ENCODE peak calls at places on chromosomes 6 and 20, in five cellular contexts. S is tibial nerve, Z is endodermal cell, T is mammary epithelial cell, U is A673. L is an unnamed sample. For H3K27me3, the result is how much of the 10 kb centered on the place peaks cover.

GRCh38 chr6:108250240-108250866 is 10.5 kb downstream of the SNX3 start:
- DNase-seq in Z (peak), U (peak), S (no peak), T (peak), L (peak)

GRCh38 chr6:143579703-143580102 is 68.2 kb upstream of the FUCA2 start:
- DNase-seq in T (peak), Z (no peak), S (no peak), U (no peak), L (no peak)

GRCh38 chr6:165679326-165679725 is 16.3 kb upstream of the PDE10A start:
- DNase-seq in S (no peak), T (no peak), Z (peak), U (no peak), L (peak)

GRCh38 chr6:27873101-27874030 is 38.8 kb downstream of the OR2B2 start:
- DNase-seq in S (peak), U (peak), Z (peak), T (peak), L (peak)

GRCh38 chr20:13277663-13278295 is 56.7 kb downstream of the ISM1 start:
- DNase-seq in Z (no peak), U (no peak), S (peak), T (no peak), L (no peak)

GRCh38 chr6:39855356-39855995 is 63.3 kb downstream of the DAAM2 start:
- DNase-seq in U (no peak), S (no peak), T (no peak), Z (no peak), L (no peak)

GRCh38 chr20:62702886-62703852 is 5.5 kb upstream of the NTSR1 start:
- DNase-seq in U (peak), T (peak), Z (no peak), S (no peak), L (no peak)

GRCh38 chr6:129686941-129687627 is 22.9 kb downstream of the ARHGAP18 start:
- DNase-seq in Z (no peak), U (no peak), S (no peak), T (peak), L (no peak)

GRCh38 chr6:100175814-100176275 is 181.8 kb upstream of the MCHR2 start:
- DNase-seq in S (peak), U (no peak), Z (no peak), T (peak), L (no peak)

GRCh38 chr6:134722996-134723871 is 226.7 kb downstream of the ALDH8A1 start:
- DNase-seq in Z (no peak), U (peak), T (no peak), S (no peak), L (no peak)

GRCh38 chr6:118810420-118811027 is 83.4 kb upstream of the ASF1A start:
- DNase-seq in U (no peak), T (no peak), S (no peak), Z (no peak), L (no peak)

GRCh38 chr6:14734052-14734415 is 511.8 kb upstream of the JARID2 start:
- DNase-seq in S (no peak), U (no peak), Z (no peak), T (no peak), L (no peak)

GRCh38 chr20:58538752-58539151 is 23.6 kb upstream of the APCDD1L start:
- DNase-seq in U (no peak), T (peak), Z (peak), S (no peak), L (no peak)

GRCh38 chr20:728022-728944 is 40.0 kb downstream of the SLC52A3 start:
- DNase-seq in U (peak), S (no peak), T (no peak), Z (peak), L (peak)

GRCh38 chr6:42845327-42845694 is 34.1 kb upstream of the RPL7L1 start:
- DNase-seq in U (no peak), T (no peak), S (no peak), Z (no peak), L (no peak)

DNA sequence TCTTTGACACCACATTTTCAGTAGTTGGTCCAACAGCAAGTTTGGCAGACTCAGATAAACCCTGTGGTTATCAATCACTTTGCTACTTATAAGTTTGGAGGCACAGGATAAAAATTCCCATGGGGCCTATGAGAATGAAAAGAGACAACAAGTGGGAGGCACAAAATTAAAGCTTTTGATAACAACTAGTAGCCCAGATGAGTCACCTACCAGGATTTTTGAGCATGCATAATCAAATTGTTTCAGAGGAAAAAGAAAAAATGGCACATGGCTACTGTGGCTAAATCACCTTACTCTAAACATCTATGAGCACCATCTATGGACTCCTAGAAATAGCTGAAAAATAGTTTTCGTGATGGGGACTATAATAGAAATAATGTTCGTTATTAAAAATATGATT is 40.8 kb upstream of the BMP5 start:
- DNase-seq in U (peak), S (no peak), T (no peak), Z (no peak), L (no peak)
- H3K4me3 ChIP-seq in U (no peak), S (no peak), T (no peak), Z (no peak), L (no peak)

GRCh38 chr6:125533710-125534397 is 215.6 kb upstream of the HEY2 start:
- DNase-seq in U (no peak), Z (peak), S (no peak), T (no peak), L (peak)
- H3K27me3 ChIP-seq in U (under half), Z (under half), S (under half), T (under half), L (under half)

GRCh38 chr6:29680904-29681303 is at the start of gene ZFP57:
- DNase-seq in U (no peak), T (no peak), S (no peak), Z (no peak), L (no peak)
- H3K4me3 ChIP-seq in U (no peak), T (no peak), S (no peak), Z (no peak), L (no peak)

DNA sequence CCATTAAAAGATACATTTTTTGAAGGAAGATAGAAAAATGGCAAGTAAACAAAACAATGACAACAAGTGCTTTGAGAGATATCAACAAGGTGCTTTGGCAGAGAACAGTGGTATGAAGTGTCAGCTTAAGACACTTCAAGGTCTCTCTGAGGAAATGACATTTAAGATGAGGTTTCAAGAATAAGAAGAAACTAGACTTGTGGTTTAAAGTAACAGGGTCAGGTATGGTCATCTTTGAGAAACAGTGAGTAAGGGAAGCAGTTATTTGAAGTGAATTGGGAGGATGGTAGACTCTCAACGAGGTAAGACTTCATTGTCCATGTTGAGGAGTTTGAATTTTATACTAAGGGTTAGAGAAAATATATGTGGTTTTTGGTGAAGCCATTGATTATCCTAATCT is 77.8 kb downstream of the SYCP2L start:
- DNase-seq in T (no peak), S (no peak), U (no peak), Z (no peak), L (no peak)
- H3K27me3 ChIP-seq in T (under half), S (under half), U (under half), Z (under half), L (under half)